ENCODE peak calls at places on chromosomes 3 and 15, in five cellular contexts. One of them, this sample, is unnamed. For H3K4me1, the result is how much of the 10 kb centered on the place peaks cover.

GRCh38 chr3:167813169-167814123 is 77.9 kb downstream of the SERPINI1 start:
- ATAC-seq in heart right ventricle: peak
- ATAC-seq in psoas muscle: no peak
- ATAC-seq in pancreas: no peak
- ATAC-seq in heart left ventricle: no peak
- ATAC-seq in this sample: no peak

GRCh38 chr15:80176443-80176842 is 23.6 kb downstream of the FAH start:
- ATAC-seq in heart right ventricle: no peak
- ATAC-seq in pancreas: no peak
- ATAC-seq in psoas muscle: no peak
- ATAC-seq in heart left ventricle: no peak
- ATAC-seq in this sample: no peak

GRCh38 chr3:119302697-119303630 is 8.8 kb downstream of the ARHGAP31 start:
- ATAC-seq in pancreas: no peak
- ATAC-seq in psoas muscle: no peak
- ATAC-seq in heart right ventricle: no peak
- ATAC-seq in heart left ventricle: no peak
- ATAC-seq in this sample: no peak

GRCh38 chr3:99532246-99532645 is 106.1 kb upstream of the COL8A1 start:
- ATAC-seq in heart left ventricle: peak
- ATAC-seq in psoas muscle: no peak
- ATAC-seq in pancreas: peak
- ATAC-seq in heart right ventricle: no peak
- ATAC-seq in this sample: no peak

GRCh38 chr3:42476225-42477160 is 25.9 kb upstream of the VIPR1 start:
- ATAC-seq in psoas muscle: peak
- ATAC-seq in heart left ventricle: peak
- ATAC-seq in pancreas: peak
- ATAC-seq in heart right ventricle: peak
- ATAC-seq in this sample: peak

GRCh38 chr15:60551147-60551780 is 72.3 kb upstream of the ICE2 start:
- ATAC-seq in heart left ventricle: no peak
- ATAC-seq in heart right ventricle: no peak
- ATAC-seq in psoas muscle: no peak
- ATAC-seq in pancreas: no peak
- ATAC-seq in this sample: no peak

GRCh38 chr15:55775316-55775715 is 32.4 kb upstream of the PRTG start:
- ATAC-seq in pancreas: no peak
- ATAC-seq in psoas muscle: no peak
- ATAC-seq in heart right ventricle: no peak
- ATAC-seq in heart left ventricle: no peak
- ATAC-seq in this sample: no peak

GRCh38 chr3:171481011-171481410 is 20.8 kb upstream of the TNIK start:
- ATAC-seq in heart left ventricle: peak
- ATAC-seq in psoas muscle: no peak
- ATAC-seq in heart right ventricle: no peak
- ATAC-seq in pancreas: no peak
- ATAC-seq in this sample: no peak

GRCh38 chr15:82679626-82680199 is 30.0 kb downstream of the AP3B2 start:
- ATAC-seq in heart right ventricle: no peak
- ATAC-seq in heart left ventricle: no peak
- ATAC-seq in pancreas: peak
- ATAC-seq in psoas muscle: no peak
- ATAC-seq in this sample: no peak

GRCh38 chr3:84906065-84906464 is 52.7 kb upstream of the CADM2 start:
- ATAC-seq in psoas muscle: peak
- ATAC-seq in pancreas: no peak
- ATAC-seq in heart left ventricle: no peak
- ATAC-seq in heart right ventricle: no peak
- ATAC-seq in this sample: no peak

GRCh38 chr3:27990347-27990746 is 251.1 kb upstream of the CMC1 start:
- ATAC-seq in heart right ventricle: no peak
- ATAC-seq in psoas muscle: no peak
- ATAC-seq in heart left ventricle: no peak
- ATAC-seq in pancreas: no peak
- ATAC-seq in this sample: no peak

DNA sequence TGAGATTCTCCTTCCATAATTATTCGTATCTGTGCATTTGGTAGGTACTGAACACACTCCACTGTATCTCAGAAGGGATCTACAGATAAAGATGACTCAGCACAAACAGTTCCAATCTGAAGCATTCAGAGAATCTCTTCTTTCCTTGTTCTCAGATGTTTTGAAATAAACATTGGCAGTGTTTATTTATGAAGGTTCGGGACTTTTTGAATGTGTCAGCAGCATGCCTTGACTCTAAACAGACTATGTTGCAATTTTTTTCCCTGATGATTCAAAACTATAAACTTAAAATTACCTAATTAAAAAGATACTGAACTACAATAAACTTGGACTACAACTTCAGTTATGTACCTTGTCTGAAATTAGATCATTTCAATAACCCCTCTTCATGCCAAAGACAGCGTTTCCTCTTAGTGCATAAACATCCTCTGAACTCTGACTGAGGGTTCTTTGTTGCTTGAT is 612.9 kb upstream of the TBL1XR1 start:
- ATAC-seq in psoas muscle: peak
- ATAC-seq in heart right ventricle: peak
- ATAC-seq in heart left ventricle: peak
- ATAC-seq in pancreas: peak
- ATAC-seq in this sample: peak
- H3K27ac ChIP-seq in psoas muscle: peak
- H3K27ac ChIP-seq in heart right ventricle: peak
- H3K27ac ChIP-seq in heart left ventricle: peak
- H3K27ac ChIP-seq in pancreas: no peak
- H3K27ac ChIP-seq in this sample: no peak

DNA sequence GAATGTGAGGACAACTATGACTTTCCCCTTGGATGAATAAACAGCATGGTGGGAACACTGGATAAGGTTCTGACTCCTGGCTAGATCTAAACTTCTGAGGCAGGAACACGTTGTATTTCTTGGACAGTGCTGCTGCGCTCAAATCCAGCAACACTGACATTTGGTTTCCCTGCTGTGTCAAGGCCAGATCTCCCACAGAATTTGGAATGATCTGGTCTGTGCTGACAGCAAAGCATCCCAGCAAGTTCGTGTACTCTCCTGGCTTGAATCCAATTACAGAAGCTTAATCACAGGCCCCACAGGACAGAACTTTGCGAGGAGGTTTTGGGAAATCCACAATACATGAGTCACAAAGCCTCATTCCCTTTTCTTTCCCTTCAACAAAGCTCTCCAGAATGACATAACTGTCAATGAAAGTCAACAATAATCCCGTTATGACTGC is 92.5 kb downstream of the ADAMTS9 start:
- ATAC-seq in psoas muscle: peak
- ATAC-seq in heart left ventricle: peak
- ATAC-seq in pancreas: peak
- ATAC-seq in heart right ventricle: peak
- ATAC-seq in this sample: peak
- H3K4me1 ChIP-seq in psoas muscle: under half
- H3K4me1 ChIP-seq in heart left ventricle: under half
- H3K4me1 ChIP-seq in pancreas: under half
- H3K4me1 ChIP-seq in heart right ventricle: under half
- H3K4me1 ChIP-seq in this sample: under half

GRCh38 chr15:23569513-23569912 is 4.0 kb downstream of the MKRN3 start:
- ATAC-seq in psoas muscle: no peak
- ATAC-seq in pancreas: peak
- ATAC-seq in heart right ventricle: no peak
- ATAC-seq in heart left ventricle: no peak
- ATAC-seq in this sample: no peak
- H3K4me3 ChIP-seq in psoas muscle: no peak
- H3K4me3 ChIP-seq in pancreas: no peak
- H3K4me3 ChIP-seq in heart right ventricle: no peak
- H3K4me3 ChIP-seq in heart left ventricle: no peak
- H3K4me3 ChIP-seq in this sample: no peak

DNA sequence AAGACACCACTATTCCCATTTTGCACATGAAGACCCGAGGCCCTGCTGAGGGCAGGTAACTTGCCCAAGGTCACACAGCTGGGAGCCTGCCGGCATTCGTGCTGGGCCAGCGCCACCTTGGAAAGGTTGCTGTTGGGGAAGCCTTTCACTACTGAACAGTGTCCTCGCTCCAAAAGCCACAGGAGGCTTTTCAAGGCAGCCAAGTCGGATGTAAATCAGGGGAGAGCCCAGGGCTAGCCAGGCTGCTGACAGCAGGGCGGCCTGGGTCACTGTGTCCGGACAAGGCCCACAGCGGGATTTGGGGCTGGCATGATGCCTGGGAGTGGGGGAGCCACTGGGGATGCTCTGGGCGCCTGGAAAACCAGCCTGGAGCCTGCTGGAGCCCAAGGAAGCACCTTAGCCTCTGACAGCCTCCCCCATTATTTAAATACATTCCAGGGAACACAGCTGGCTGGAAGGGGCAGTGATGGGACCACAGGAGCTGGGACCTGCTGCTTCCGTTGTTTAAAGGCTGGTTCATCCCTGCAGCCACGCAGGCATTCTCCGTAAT is 10.5 kb downstream of the SLC6A6 start:
- ATAC-seq in heart right ventricle: no peak
- ATAC-seq in pancreas: no peak
- ATAC-seq in psoas muscle: peak
- ATAC-seq in heart left ventricle: peak
- ATAC-seq in this sample: no peak
- H3K27ac ChIP-seq in heart right ventricle: no peak
- H3K27ac ChIP-seq in pancreas: no peak
- H3K27ac ChIP-seq in psoas muscle: peak
- H3K27ac ChIP-seq in heart left ventricle: no peak
- H3K27ac ChIP-seq in this sample: no peak

GRCh38 chr15:40857601-40858351 is 13.9 kb downstream of the SPINT1 start:
- ATAC-seq in heart left ventricle: peak
- ATAC-seq in psoas muscle: peak
- ATAC-seq in heart right ventricle: peak
- ATAC-seq in pancreas: peak
- ATAC-seq in this sample: peak
- H3K4me1 ChIP-seq in heart left ventricle: under half
- H3K4me1 ChIP-seq in psoas muscle: under half
- H3K4me1 ChIP-seq in heart right ventricle: under half
- H3K4me1 ChIP-seq in pancreas: under half
- H3K4me1 ChIP-seq in this sample: under half

DNA sequence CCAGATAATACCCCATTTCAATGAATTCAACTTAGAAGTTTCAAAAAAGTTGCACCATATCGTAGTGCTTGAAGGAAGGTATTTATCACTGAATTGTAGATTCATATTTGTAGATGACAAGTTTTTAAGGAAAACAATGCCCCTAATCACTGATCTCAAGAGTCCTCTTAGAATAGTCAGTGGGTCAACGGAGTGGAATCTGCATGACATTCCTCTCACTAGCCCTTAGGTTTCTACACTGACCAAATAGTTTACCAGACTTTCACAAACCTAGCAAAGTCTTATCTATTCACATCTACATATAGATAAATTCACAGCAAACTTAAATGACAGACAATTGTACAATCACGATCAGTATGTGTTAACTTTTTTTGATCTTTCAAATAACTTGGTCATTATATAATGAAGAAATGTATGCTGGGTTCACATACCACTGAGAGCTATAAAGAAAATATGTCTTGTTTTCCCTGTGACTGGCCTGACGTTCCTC is 35.7 kb upstream of the PHLDB2 start:
- ATAC-seq in psoas muscle: no peak
- ATAC-seq in pancreas: no peak
- ATAC-seq in heart right ventricle: no peak
- ATAC-seq in heart left ventricle: peak
- ATAC-seq in this sample: no peak
- H3K4me3 ChIP-seq in psoas muscle: no peak
- H3K4me3 ChIP-seq in pancreas: no peak
- H3K4me3 ChIP-seq in heart right ventricle: no peak
- H3K4me3 ChIP-seq in heart left ventricle: no peak
- H3K4me3 ChIP-seq in this sample: no peak

DNA sequence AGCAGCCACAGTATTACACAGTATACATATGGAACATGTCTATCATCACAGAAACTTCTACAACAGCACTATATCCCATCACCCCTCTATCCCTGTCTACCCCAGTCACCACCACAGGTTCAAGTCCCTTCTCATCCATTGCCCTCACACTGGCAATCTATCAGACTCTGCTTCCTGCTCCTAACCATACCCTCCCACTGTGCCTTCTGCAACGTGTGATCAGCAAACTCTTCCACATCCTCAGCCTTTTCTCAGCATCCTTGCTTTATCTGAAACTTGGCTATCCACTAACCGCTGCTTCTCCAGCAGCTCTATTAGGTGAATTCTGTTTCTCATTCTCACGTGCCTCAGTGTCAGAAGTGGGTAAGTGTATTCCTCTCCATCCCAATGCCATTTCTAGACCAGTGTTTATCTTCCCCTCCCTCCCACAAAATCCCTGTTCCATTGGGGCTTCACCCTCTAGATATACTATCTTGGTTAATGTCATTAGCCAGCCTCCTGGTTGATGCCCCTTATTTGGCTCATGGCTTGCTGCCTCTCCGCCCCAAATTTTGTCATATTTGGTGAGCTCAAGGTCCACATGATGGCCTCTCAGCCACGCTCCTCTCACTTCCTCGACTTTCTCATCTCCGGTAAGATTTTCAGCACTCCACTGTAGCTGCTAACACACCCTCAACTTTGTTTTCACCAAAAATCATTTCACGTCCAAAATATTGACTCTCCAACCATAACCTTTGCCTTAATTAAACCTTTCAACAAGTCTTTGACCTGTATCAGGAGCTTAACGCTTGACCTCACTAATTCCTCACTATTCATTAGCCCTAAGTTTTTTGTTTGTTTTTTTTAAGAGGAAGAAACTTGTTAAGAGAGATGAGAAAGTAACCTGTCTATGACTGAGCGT is 69.1 kb downstream of the RBPMS2 start:
- ATAC-seq in heart left ventricle: no peak
- ATAC-seq in psoas muscle: no peak
- ATAC-seq in pancreas: no peak
- ATAC-seq in heart right ventricle: no peak
- ATAC-seq in this sample: no peak
- H3K27ac ChIP-seq in heart left ventricle: no peak
- H3K27ac ChIP-seq in psoas muscle: no peak
- H3K27ac ChIP-seq in pancreas: no peak
- H3K27ac ChIP-seq in heart right ventricle: no peak
- H3K27ac ChIP-seq in this sample: peak

DNA sequence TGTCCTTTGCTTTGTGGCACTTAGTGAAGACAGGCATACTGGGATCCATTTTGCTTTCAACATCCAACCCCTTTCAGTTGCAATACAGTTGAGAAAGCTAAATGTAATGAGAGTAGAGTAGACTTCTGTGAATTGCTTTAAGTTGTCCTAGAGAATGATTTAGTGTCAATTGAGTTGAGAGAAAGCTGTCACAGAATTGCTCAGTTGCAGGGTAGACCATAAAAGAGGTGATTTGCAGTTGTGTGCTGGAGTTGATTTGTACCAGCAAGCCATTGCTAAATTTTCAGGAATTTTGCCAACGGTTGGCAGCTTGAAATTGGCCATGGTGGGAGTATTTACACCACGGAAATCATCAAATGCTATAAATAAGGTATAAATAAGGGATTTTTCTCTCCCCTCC is 2.2 kb downstream of the ABHD5 start:
- ATAC-seq in pancreas: no peak
- ATAC-seq in heart right ventricle: no peak
- ATAC-seq in psoas muscle: no peak
- ATAC-seq in heart left ventricle: no peak
- ATAC-seq in this sample: no peak
- H3K4me1 ChIP-seq in pancreas: under half
- H3K4me1 ChIP-seq in heart right ventricle: under half
- H3K4me1 ChIP-seq in psoas muscle: under half
- H3K4me1 ChIP-seq in heart left ventricle: under half
- H3K4me1 ChIP-seq in this sample: under half